ENCODE peak calls at places on chromosomes 4 and X, in nine cellular contexts. C is uterus, K is HCT116, X is HFFc6, Y is brain microvascular endothelial cell, D is retinal pigment epithelial cell, I is foreskin keratinocyte, G is epithelial cell of proximal tubule, L is ovary. E is an unnamed sample.

GRCh38 chrX:71911023-71911730 is 532 bp downstream of the NHSL2 start:
- DNase-seq in C (peak), K (no peak), X (no peak), Y (no peak), D (no peak), I (no peak), G (no peak), L (peak), E (peak)

GRCh38 chrX:44080083-44080482 is 106.9 kb upstream of the NDP start:
- DNase-seq in C (no peak), K (no peak), X (no peak), Y (no peak), D (no peak), I (no peak), G (no peak), L (no peak), E (no peak)

GRCh38 chr4:142516686-142517145 is 329.4 kb downstream of the INPP4B start:
- DNase-seq in C (no peak), K (no peak), X (peak), Y (no peak), D (peak), I (peak), G (peak), L (no peak), E (no peak)

GRCh38 chr4:70651864-70652506 is 14.3 kb downstream of the JCHAIN start:
- DNase-seq in C (no peak), K (peak), X (peak), Y (no peak), D (no peak), I (no peak), G (no peak), L (no peak), E (no peak)

GRCh38 chr4:150332086-150332485 is 249.9 kb upstream of the MAB21L2 start:
- DNase-seq in C (no peak), K (no peak), X (no peak), Y (no peak), D (no peak), I (no peak), G (no peak), L (no peak), E (no peak)

GRCh38 chr4:84498203-84499026 is 677 bp downstream of the NKX6-1 start:
- DNase-seq in C (no peak), K (peak), X (no peak), Y (no peak), D (no peak), I (no peak), G (no peak), L (no peak), E (no peak)

GRCh38 chrX:150599226-150599625 is 30.8 kb downstream of the MTM1 start:
- DNase-seq in C (no peak), K (no peak), X (no peak), Y (no peak), D (no peak), I (no peak), G (no peak), L (no peak), E (no peak)

GRCh38 chr4:4640692-4641091 is 98.8 kb upstream of the STX18 start:
- DNase-seq in C (no peak), K (no peak), X (no peak), Y (no peak), D (no peak), I (no peak), G (no peak), L (no peak), E (no peak)

GRCh38 chr4:113921089-113921842 is 58.2 kb downstream of the ARSJ start:
- DNase-seq in C (no peak), K (no peak), X (no peak), Y (no peak), D (no peak), I (no peak), G (peak), L (no peak), E (no peak)

GRCh38 chr4:66927937-66928336 is 617.4 kb downstream of the CENPC start:
- DNase-seq in C (no peak), K (no peak), X (no peak), Y (no peak), D (peak), I (no peak), G (no peak), L (no peak), E (no peak)

GRCh38 chr4:89514811-89515210 is 207.2 kb upstream of the GPRIN3 start:
- DNase-seq in C (no peak), K (no peak), X (no peak), Y (no peak), D (no peak), I (no peak), G (no peak), L (no peak), E (no peak)

GRCh38 chr4:28350485-28350884 is 1489.8 kb downstream of the STIM2 start:
- DNase-seq in C (no peak), K (no peak), X (peak), Y (no peak), D (peak), I (peak), G (no peak), L (no peak), E (no peak)

GRCh38 chr4:108172780-108173598 is 4.3 kb upstream of the LEF1 start:
- DNase-seq in C (peak), K (no peak), X (no peak), Y (no peak), D (no peak), I (peak), G (no peak), L (peak), E (peak)

GRCh38 chrX:153824348-153824747 is 6.0 kb downstream of the PDZD4 start:
- DNase-seq in C (no peak), K (no peak), X (no peak), Y (no peak), D (no peak), I (no peak), G (no peak), L (no peak), E (no peak)

GRCh38 chr4:121951570-121952110 is at the start of gene TRPC3:
- DNase-seq in C (no peak), K (no peak), X (no peak), Y (no peak), D (no peak), I (no peak), G (no peak), L (peak), E (no peak)

GRCh38 chr4:182213024-182213423 is 30.2 kb upstream of the TENM3 start:
- DNase-seq in C (no peak), K (no peak), X (peak), Y (no peak), D (no peak), I (no peak), G (no peak), L (no peak), E (no peak)

GRCh38 chr4:74287791-74288190 is 20.5 kb upstream of the EPGN start:
- DNase-seq in C (no peak), K (no peak), X (no peak), Y (no peak), D (no peak), I (no peak), G (no peak), L (no peak), E (no peak)

GRCh38 chr4:1240721-1241465 is 8.0 kb downstream of the CTBP1 start:
- DNase-seq in C (peak), K (no peak), X (no peak), Y (no peak), D (no peak), I (no peak), G (no peak), L (no peak), E (peak)

GRCh38 chrX:143437439-143437838 is 79.8 kb downstream of the SPANXN3 start:
- DNase-seq in C (no peak), K (no peak), X (no peak), Y (no peak), D (no peak), I (no peak), G (no peak), L (no peak), E (no peak)

GRCh38 chr4:82493721-82494425 is 63.5 kb downstream of the ENOPH1 start:
- DNase-seq in C (no peak), K (no peak), X (peak), Y (no peak), D (no peak), I (no peak), G (no peak), L (no peak), E (no peak)

GRCh38 chrX:147565239-147565638 is 346.5 kb upstream of the FMR1 start:
- DNase-seq in C (no peak), K (no peak), X (peak), Y (no peak), D (peak), I (no peak), G (no peak), L (no peak), E (no peak)

GRCh38 chr4:22500831-22501714 is 14.8 kb downstream of the ADGRA3 start:
- DNase-seq in C (no peak), K (peak), X (peak), Y (peak), D (no peak), I (peak), G (peak), L (no peak), E (no peak)

GRCh38 chr4:48944252-48944651 is 37.7 kb upstream of the OCIAD2 start:
- DNase-seq in C (no peak), K (peak), X (no peak), Y (no peak), D (no peak), I (peak), G (no peak), L (no peak), E (no peak)

GRCh38 chrX:3939967-3940610 is 226.6 kb upstream of the PRKX start:
- DNase-seq in C (no peak), K (peak), X (peak), Y (peak), D (no peak), I (no peak), G (no peak), L (no peak), E (no peak)

GRCh38 chrX:49166914-49167739 is 4.6 kb downstream of the MAGIX start:
- DNase-seq in C (peak), K (no peak), X (peak), Y (peak), D (no peak), I (peak), G (no peak), L (peak), E (peak)

GRCh38 chrX:75623535-75623934 is 100.7 kb upstream of the ZDHHC15 start:
- DNase-seq in C (no peak), K (no peak), X (no peak), Y (no peak), D (no peak), I (no peak), G (no peak), L (no peak), E (no peak)

GRCh38 chrX:18640686-18641085 is 31.2 kb downstream of the RS1 start:
- DNase-seq in C (no peak), K (no peak), X (no peak), Y (no peak), D (no peak), I (no peak), G (no peak), L (no peak), E (no peak)

GRCh38 chrX:117996918-117997480 is 119.6 kb downstream of the KLHL13 start:
- DNase-seq in C (no peak), K (no peak), X (no peak), Y (no peak), D (no peak), I (peak), G (no peak), L (no peak), E (no peak)

GRCh38 chrX:1389993-1390285 is 2.0 kb downstream of the SLC25A6 start:
- DNase-seq in C (no peak), K (no peak), X (no peak), Y (no peak), D (no peak), I (no peak), G (no peak), L (no peak), E (no peak)

GRCh38 chrX:1391370-1391706 is 575 bp downstream of the SLC25A6 start:
- DNase-seq in C (no peak), K (no peak), X (no peak), Y (no peak), D (no peak), I (no peak), G (no peak), L (no peak), E (no peak)

GRCh38 chrX:1392376-1393130 is 640 bp upstream of the SLC25A6 start:
- DNase-seq in C (peak), K (no peak), X (peak), Y (peak), D (no peak), I (peak), G (no peak), L (peak), E (peak)

GRCh38 chrX:1390621-1391369 is 1.1 kb downstream of the SLC25A6 start:
- DNase-seq in C (peak), K (no peak), X (no peak), Y (no peak), D (no peak), I (no peak), G (no peak), L (no peak), E (no peak)

GRCh38 chrX:1391707-1392375 is at the start of gene SLC25A6:
- DNase-seq in C (peak), K (peak), X (peak), Y (peak), D (peak), I (peak), G (peak), L (peak), E (peak)
- TF ChIP-seq CTCF in C (peak), K (no peak), X (peak), Y (peak), D (peak), I (peak), G (no peak), L (peak), E (peak)

DNA sequence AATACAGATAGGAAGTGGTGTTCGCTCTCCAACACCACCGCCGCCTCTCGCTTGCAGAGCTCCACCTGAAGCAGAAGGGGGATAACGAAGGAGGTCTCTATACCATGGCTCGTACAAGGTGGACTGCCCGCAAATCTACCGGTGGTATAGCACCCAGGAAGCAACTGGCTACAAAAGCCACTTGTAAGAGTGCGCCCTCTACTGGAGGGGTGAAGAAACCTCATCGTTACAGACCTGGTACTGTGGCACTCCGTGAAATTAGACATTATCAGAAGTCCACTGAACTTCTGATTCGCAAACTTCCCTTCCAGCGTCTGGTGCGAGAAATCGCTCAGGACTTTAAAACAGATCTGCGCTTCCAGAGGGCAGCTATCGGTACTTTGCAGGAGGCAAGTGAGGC is 5.2 kb upstream of the BMP15 start:
- DNase-seq in C (no peak), K (no peak), X (no peak), Y (no peak), D (no peak), I (no peak), G (no peak), L (no peak), E (no peak)
- TF ChIP-seq CTCF in C (no peak), K (peak), X (no peak), Y (peak), D (peak), I (peak), G (peak), L (no peak), E (no peak)

DNA sequence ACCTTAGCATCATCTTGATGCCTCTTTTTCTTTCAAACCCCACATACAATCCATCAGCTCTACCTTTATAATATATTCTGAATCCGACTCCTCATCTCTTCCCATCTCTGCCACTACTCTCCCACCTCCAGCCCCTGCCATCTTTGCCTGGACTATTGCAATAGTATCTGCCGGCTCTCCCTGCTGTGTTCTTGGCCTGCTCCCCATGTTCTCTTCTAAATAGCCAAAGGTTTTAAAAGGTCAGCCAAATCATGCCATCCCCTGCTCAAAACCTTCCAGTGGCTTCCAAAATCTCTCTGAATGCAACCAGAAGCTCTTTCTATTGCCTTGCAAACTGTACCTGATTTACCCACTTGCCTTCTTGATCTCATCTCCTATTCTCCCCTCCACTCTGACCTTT is 266.0 kb downstream of the PTTG2 start:
- DNase-seq in C (no peak), K (no peak), X (no peak), Y (no peak), D (no peak), I (no peak), G (no peak), L (no peak), E (no peak)
- TF ChIP-seq CTCF in C (no peak), K (no peak), X (no peak), Y (no peak), D (no peak), I (no peak), G (no peak), L (no peak), E (no peak)

GRCh38 chr4:168265327-168265726 is 53.2 kb downstream of the DDX60 start:
- DNase-seq in C (no peak), K (no peak), X (no peak), Y (no peak), D (no peak), I (no peak), G (no peak), L (no peak), E (peak)
- TF ChIP-seq CTCF in C (no peak), K (no peak), X (no peak), Y (no peak), D (no peak), I (no peak), G (no peak), L (no peak), E (no peak)